ENCODE peak calls at places on chromosomes 13 and 19, in seven cellular contexts. E is HCT116, J is K562, S is HepG2, G is SK-N-SH, N is H1, B is GM12878. A is an unnamed sample.

GRCh38 chr13:99987180-99988047 is 5.8 kb downstream of the ZIC2 start:
- DNase-seq in E (no peak), S (no peak), G (peak), B (no peak), J (no peak), N (peak), A (no peak)

GRCh38 chr19:58033741-58034475 is at the start of gene ZSCAN1:
- DNase-seq in E (no peak), J (no peak), S (no peak), B (no peak), G (peak), N (peak), A (no peak)

GRCh38 chr19:46975918-46976782 is 43.5 kb upstream of the NPAS1 start:
- DNase-seq in N (peak), G (peak), S (peak), J (peak), B (no peak), E (peak), A (no peak)

GRCh38 chr13:32115069-32115468 is 83.5 kb downstream of the FRY start:
- DNase-seq in E (no peak), N (no peak), J (no peak), B (no peak), G (no peak), S (no peak), A (no peak)

GRCh38 chr19:51271015-51271600 is 20.2 kb downstream of the SIGLECL1 start:
- DNase-seq in J (no peak), N (peak), G (peak), B (no peak), S (no peak), E (no peak), A (no peak)

GRCh38 chr19:24140099-24140498 is 53.1 kb downstream of the ZNF254 start:
- DNase-seq in E (no peak), G (no peak), J (peak), B (no peak), S (peak), N (no peak), A (no peak)

GRCh38 chr13:84137292-84137691 is 255.0 kb upstream of the SLITRK1 start:
- DNase-seq in B (peak), G (no peak), J (no peak), S (no peak), E (no peak), N (no peak), A (no peak)

GRCh38 chr13:96229356-96229755 is 139.4 kb downstream of the HS6ST3 start:
- DNase-seq in B (no peak), J (peak), S (peak), E (peak), G (peak), N (no peak), A (peak)

GRCh38 chr19:41993612-41994483 is at the start of gene ATP1A3:
- DNase-seq in B (no peak), J (peak), E (peak), N (peak), G (peak), S (no peak), A (no peak)

GRCh38 chr19:12858041-12858928 is 20.0 kb downstream of the MAST1 start:
- DNase-seq in J (no peak), N (no peak), S (no peak), G (no peak), E (no peak), B (no peak), A (no peak)

GRCh38 chr13:30676672-30677071 is 58.7 kb upstream of the ALOX5AP start:
- DNase-seq in S (peak), B (no peak), E (no peak), N (no peak), J (peak), G (no peak), A (no peak)
- TF ChIP-seq CTCF in S (peak), B (peak), E (peak), N (peak), J (no peak), G (peak), A (peak)

GRCh38 chr13:108214511-108215383 is 589 bp downstream of the LIG4 start:
- DNase-seq in B (no peak), E (no peak), J (no peak), G (peak), N (no peak), S (no peak), A (no peak)

GRCh38 chr13:108212901-108213300 is 2.4 kb downstream of the LIG4 start:
- DNase-seq in G (no peak), N (no peak), B (no peak), E (no peak), J (no peak), S (no peak), A (no peak)

GRCh38 chr13:108213946-108214345 is 1.4 kb downstream of the LIG4 start:
- DNase-seq in E (no peak), G (no peak), S (no peak), N (no peak), B (no peak), J (no peak), A (no peak)

GRCh38 chr13:108218044-108218974 is at the start of gene ABHD13:
- DNase-seq in J (peak), G (peak), N (peak), E (peak), B (peak), S (peak), A (peak)

GRCh38 chr13:108215428-108215827 is at the start of gene LIG4:
- DNase-seq in E (peak), S (peak), J (peak), G (peak), B (peak), N (peak), A (peak)
- TF ChIP-seq SIN3A in E (peak), S (peak), J (no peak), G (peak), B (peak), N (peak), A (no peak)

GRCh38 chr19:55340784-55341147 is 1.1 kb downstream of the KMT5C start:
- DNase-seq in G (peak), N (no peak), B (no peak), J (peak), S (no peak), E (no peak), A (no peak)
- TF ChIP-seq CTCF in G (peak), N (no peak), B (peak), J (no peak), S (peak), E (peak), A (no peak)

GRCh38 chr13:108083056-108083455 is 132.3 kb downstream of the LIG4 start:
- DNase-seq in J (no peak), S (no peak), N (no peak), E (no peak), G (no peak), B (no peak), A (no peak)
- TF ChIP-seq SIN3A in J (no peak), S (no peak), N (no peak), E (no peak), G (no peak), B (no peak), A (no peak)

DNA sequence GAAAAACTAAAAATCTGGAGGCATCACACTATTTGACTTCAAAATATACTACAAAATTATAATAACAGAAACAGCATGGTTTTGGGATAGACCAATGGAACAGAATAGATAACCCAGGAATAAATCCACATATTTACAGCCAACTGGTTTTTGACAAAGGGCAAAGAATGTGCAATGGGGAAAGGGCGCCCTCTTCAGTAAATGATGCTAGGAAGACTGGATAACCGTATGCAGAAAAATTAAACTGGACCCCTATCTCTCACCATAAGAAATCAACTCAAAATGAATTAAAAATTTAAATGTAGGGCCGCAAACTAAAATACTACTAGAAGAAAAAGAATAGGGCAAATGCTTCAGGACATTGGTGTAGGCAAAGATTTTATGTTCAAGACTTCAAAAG is 440.5 kb upstream of the SGCG start:
- DNase-seq in B (no peak), S (no peak), J (peak), G (no peak), N (no peak), E (no peak), A (no peak)
- TF ChIP-seq CTCF in B (no peak), S (peak), J (peak), G (peak), N (peak), E (peak), A (peak)

GRCh38 chr13:51475727-51476521 is 23.1 kb upstream of the INTS6 start:
- DNase-seq in N (no peak), J (no peak), B (no peak), E (no peak), G (no peak), S (no peak), A (no peak)
- TF ChIP-seq SIN3A in N (no peak), J (no peak), B (no peak), E (no peak), G (no peak), S (no peak), A (no peak)

GRCh38 chr19:1855040-1855827 is 7.0 kb upstream of the REXO1 start:
- DNase-seq in B (peak), E (peak), G (peak), N (peak), J (peak), S (no peak), A (no peak)
- TF ChIP-seq CTCF in B (no peak), E (no peak), G (no peak), N (no peak), J (no peak), S (no peak), A (no peak)

GRCh38 chr13:77599351-77599750 is 63.8 kb downstream of the SCEL start:
- DNase-seq in B (no peak), G (no peak), N (no peak), E (no peak), S (no peak), J (no peak), A (no peak)
- TF ChIP-seq SIN3A in B (no peak), G (no peak), N (no peak), E (no peak), S (no peak), J (no peak), A (no peak)